ENCODE peak calls at places on chromosomes 6 and 20, in seven cellular contexts. S, T, J, K, Z, B and I are unnamed samples.

GRCh38 chr20:25623225-25623735 is 534 bp downstream of the NANP start:
- DNase-seq in S (peak), T (peak), J (peak), K (peak), Z (peak), B (peak), I (no peak)

GRCh38 chr20:18190466-18191233 is 53.0 kb downstream of the KAT14 start:
- DNase-seq in S (no peak), T (no peak), J (no peak), K (no peak), Z (no peak), B (no peak), I (no peak)

GRCh38 chr6:36445651-36446050 is 2.9 kb downstream of the KCTD20 start:
- DNase-seq in S (no peak), T (no peak), J (no peak), K (no peak), Z (no peak), B (no peak), I (no peak)

GRCh38 chr6:30769088-30769852 is 24.9 kb upstream of the IER3 start:
- DNase-seq in S (peak), T (peak), J (peak), K (peak), Z (peak), B (no peak), I (no peak)

GRCh38 chr6:15623282-15624116 is 39.3 kb downstream of the DTNBP1 start:
- DNase-seq in S (no peak), T (no peak), J (no peak), K (no peak), Z (no peak), B (no peak), I (no peak)

GRCh38 chr6:87393026-87393622 is 14.6 kb upstream of the CFAP206 start:
- DNase-seq in S (peak), T (no peak), J (peak), K (peak), Z (no peak), B (no peak), I (no peak)

GRCh38 chr6:51213806-51214205 is 395.1 kb downstream of the TFAP2B start:
- DNase-seq in S (no peak), T (no peak), J (no peak), K (no peak), Z (no peak), B (no peak), I (no peak)

GRCh38 chr6:39865011-39865888 is 69.0 kb downstream of the MOCS1 start:
- DNase-seq in S (peak), T (peak), J (peak), K (peak), Z (peak), B (peak), I (peak)

GRCh38 chr20:11204926-11205768 is 531.3 kb upstream of the JAG1 start:
- DNase-seq in S (peak), T (peak), J (peak), K (peak), Z (peak), B (peak), I (peak)

GRCh38 chr6:7085911-7086310 is 21.9 kb upstream of the RREB1 start:
- DNase-seq in S (peak), T (no peak), J (no peak), K (peak), Z (peak), B (peak), I (no peak)

GRCh38 chr6:7087491-7087979 is 20.2 kb upstream of the RREB1 start:
- DNase-seq in S (peak), T (no peak), J (no peak), K (no peak), Z (no peak), B (no peak), I (no peak)

GRCh38 chr6:7086488-7086887 is 21.3 kb upstream of the RREB1 start:
- DNase-seq in S (peak), T (no peak), J (no peak), K (peak), Z (no peak), B (no peak), I (no peak)

GRCh38 chr6:7088076-7088742 is 19.6 kb upstream of the RREB1 start:
- DNase-seq in S (no peak), T (no peak), J (no peak), K (no peak), Z (no peak), B (no peak), I (no peak)

GRCh38 chr6:7087066-7087465 is 20.7 kb upstream of the RREB1 start:
- DNase-seq in S (no peak), T (no peak), J (no peak), K (no peak), Z (no peak), B (no peak), I (no peak)
- H3K4me3 ChIP-seq in S (peak), T (peak), J (no peak), K (peak), Z (peak), B (peak), I (no peak)

GRCh38 chr6:158372570-158372969 is 60.3 kb downstream of the TULP4 start:
- DNase-seq in S (no peak), T (no peak), J (no peak), K (no peak), Z (no peak), B (no peak), I (no peak)

GRCh38 chr6:158370805-158371204 is 58.5 kb downstream of the TULP4 start:
- DNase-seq in S (no peak), T (no peak), J (no peak), K (no peak), Z (no peak), B (no peak), I (no peak)

GRCh38 chr6:158376650-158377081 is 64.4 kb downstream of the TULP4 start:
- DNase-seq in S (no peak), T (no peak), J (no peak), K (no peak), Z (no peak), B (no peak), I (no peak)

GRCh38 chr6:158374020-158374419 is 61.8 kb downstream of the TULP4 start:
- DNase-seq in S (no peak), T (no peak), J (no peak), K (no peak), Z (no peak), B (no peak), I (no peak)

DNA sequence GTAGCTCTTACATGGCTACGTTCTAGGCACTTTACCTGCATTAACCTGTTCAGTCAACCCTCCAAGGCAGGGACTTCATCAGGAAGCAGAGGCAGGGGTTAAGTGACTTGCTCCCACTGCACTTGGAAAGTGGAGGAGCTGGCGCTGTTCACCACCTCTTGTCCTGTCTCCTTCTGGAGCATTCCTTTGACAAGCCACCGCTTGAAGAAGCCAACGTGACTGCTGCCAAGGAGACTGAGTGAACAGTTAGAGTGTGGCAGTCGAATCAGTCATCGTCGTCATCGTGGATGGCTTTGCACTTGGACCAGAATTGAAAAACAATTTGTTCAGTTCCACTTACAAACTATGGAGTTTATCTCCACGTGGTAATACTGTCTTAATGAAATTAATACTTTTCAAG is 60.9 kb downstream of the TULP4 start:
- DNase-seq in S (no peak), T (no peak), J (no peak), K (no peak), Z (no peak), B (no peak), I (no peak)
- TF ChIP-seq CTCF in S (no peak), T (no peak), J (no peak), K (no peak), Z (no peak), B (no peak), I (no peak)

GRCh38 chr6:142854589-142855488 is 90.1 kb downstream of the HIVEP2 start:
- DNase-seq in S (no peak), T (no peak), J (no peak), K (no peak), Z (no peak), B (no peak), I (no peak)

GRCh38 chr6:142855877-142856606 is 88.9 kb downstream of the HIVEP2 start:
- DNase-seq in S (peak), T (no peak), J (no peak), K (no peak), Z (no peak), B (no peak), I (no peak)

GRCh38 chr6:142857609-142858195 is 87.3 kb downstream of the HIVEP2 start:
- DNase-seq in S (peak), T (no peak), J (no peak), K (no peak), Z (no peak), B (no peak), I (no peak)

GRCh38 chr6:142856607-142856856 is 88.4 kb downstream of the HIVEP2 start:
- DNase-seq in S (no peak), T (no peak), J (no peak), K (no peak), Z (no peak), B (no peak), I (no peak)

GRCh38 chr6:142856857-142857608 is 87.9 kb downstream of the HIVEP2 start:
- DNase-seq in S (peak), T (no peak), J (no peak), K (no peak), Z (no peak), B (no peak), I (no peak)
- H3K4me3 ChIP-seq in S (peak), T (no peak), J (no peak), K (no peak), Z (no peak), B (no peak), I (no peak)

GRCh38 chr6:116057766-116058165 is 2.9 kb downstream of the FRK start:
- DNase-seq in S (no peak), T (no peak), J (no peak), K (no peak), Z (no peak), B (no peak), I (no peak)

GRCh38 chr6:116064626-116065025 is 3.9 kb upstream of the FRK start:
- DNase-seq in S (no peak), T (no peak), J (no peak), K (no peak), Z (no peak), B (no peak), I (no peak)

GRCh38 chr6:116062496-116062895 is 1.8 kb upstream of the FRK start:
- DNase-seq in S (no peak), T (no peak), J (no peak), K (no peak), Z (no peak), B (no peak), I (no peak)

GRCh38 chr6:116059713-116060571 is 749 bp downstream of the FRK start:
- DNase-seq in S (peak), T (no peak), J (no peak), K (no peak), Z (no peak), B (no peak), I (no peak)

GRCh38 chr6:116060572-116061283 is at the start of gene FRK:
- DNase-seq in S (no peak), T (peak), J (peak), K (no peak), Z (peak), B (no peak), I (peak)
- TF ChIP-seq CTCF in S (no peak), T (no peak), J (peak), K (no peak), Z (peak), B (peak), I (no peak)

GRCh38 chr20:53409177-53409576 is 184.5 kb downstream of the ZNF217 start:
- DNase-seq in S (no peak), T (no peak), J (no peak), K (no peak), Z (no peak), B (no peak), I (no peak)

GRCh38 chr20:53412600-53413187 is 180.9 kb downstream of the ZNF217 start:
- DNase-seq in S (no peak), T (no peak), J (no peak), K (no peak), Z (no peak), B (no peak), I (no peak)

GRCh38 chr20:53408728-53409157 is 184.9 kb downstream of the ZNF217 start:
- DNase-seq in S (no peak), T (no peak), J (no peak), K (no peak), Z (no peak), B (no peak), I (peak)

GRCh38 chr20:53411129-53411528 is 182.5 kb downstream of the ZNF217 start:
- DNase-seq in S (no peak), T (no peak), J (no peak), K (no peak), Z (no peak), B (no peak), I (no peak)

DNA sequence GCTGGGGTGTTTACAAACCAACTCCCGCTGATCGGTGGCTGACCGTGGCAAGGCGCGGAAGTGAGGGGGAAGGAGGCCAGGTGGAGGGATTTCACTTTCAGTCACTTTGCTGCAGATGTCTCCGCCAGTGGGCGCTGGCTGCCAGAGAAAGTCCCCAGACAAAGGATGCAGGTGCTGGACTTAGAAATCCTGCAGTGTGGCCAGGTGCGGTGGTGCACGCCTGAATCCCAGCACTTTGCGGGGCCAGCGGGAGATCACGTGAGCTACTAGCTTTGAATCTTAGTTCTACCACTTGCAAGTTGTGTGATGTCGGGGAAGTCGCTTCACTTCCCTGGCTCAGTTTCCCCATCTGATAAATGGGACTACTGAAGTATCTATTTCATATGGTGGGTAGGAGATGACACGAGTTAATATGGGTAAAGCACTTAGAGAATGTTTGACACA is 180.4 kb downstream of the ZNF217 start:
- DNase-seq in S (peak), T (no peak), J (peak), K (no peak), Z (no peak), B (peak), I (no peak)
- H3K4me3 ChIP-seq in S (no peak), T (no peak), J (no peak), K (no peak), Z (no peak), B (no peak), I (no peak)

GRCh38 chr6:10414766-10415592 is at the start of gene TFAP2A:
- DNase-seq in S (no peak), T (no peak), J (no peak), K (no peak), Z (no peak), B (no peak), I (no peak)
- TF ChIP-seq CTCF in S (no peak), T (no peak), J (peak), K (no peak), Z (no peak), B (no peak), I (peak)

GRCh38 chr6:142605922-142606321 is 304.1 kb downstream of the ADGRG6 start:
- DNase-seq in S (no peak), T (no peak), J (no peak), K (no peak), Z (no peak), B (no peak), I (no peak)
- H3K4me3 ChIP-seq in S (no peak), T (no peak), J (no peak), K (no peak), Z (no peak), B (no peak), I (no peak)

GRCh38 chr20:60334936-60335335 is 376.7 kb downstream of the CDH26 start:
- DNase-seq in S (no peak), T (no peak), J (no peak), K (no peak), Z (no peak), B (no peak), I (no peak)
- TF ChIP-seq CTCF in S (no peak), T (no peak), J (no peak), K (no peak), Z (no peak), B (no peak), I (no peak)

DNA sequence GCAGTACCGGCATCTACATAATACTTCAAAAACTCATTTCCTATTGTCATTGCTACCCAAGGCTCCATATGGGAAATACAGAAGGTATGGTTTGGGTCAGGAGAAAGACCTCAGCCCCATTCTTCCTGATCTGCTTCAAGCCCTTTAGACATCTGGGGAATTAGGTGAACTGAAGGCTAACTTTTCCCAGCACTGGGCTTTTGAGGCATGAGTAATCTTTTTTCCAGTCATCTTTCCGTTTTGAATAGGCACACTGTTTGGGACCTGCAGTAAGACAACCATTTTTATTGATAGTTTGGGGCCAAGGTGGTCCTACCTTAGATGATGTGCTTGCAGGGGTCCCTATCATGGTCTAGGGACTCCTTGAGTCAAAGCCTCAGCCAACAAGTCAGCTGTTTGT is 198.4 kb downstream of the HAO1 start:
- DNase-seq in S (no peak), T (no peak), J (no peak), K (no peak), Z (no peak), B (no peak), I (no peak)
- H3K4me3 ChIP-seq in S (no peak), T (no peak), J (no peak), K (no peak), Z (no peak), B (no peak), I (no peak)